ENCODE peak calls at places on chromosomes 1 and 21, in four cellular contexts. G is GM04504, E is T-helper 2 cell, R is substantia nigra. J is an unnamed sample.
A peak's percentile ranks its signal among the peaks of the same experiment; 100 is the strongest.

GRCh38 chr1:109307363-109308021 is 681 bp upstream of the MYBPHL start:
- DNase-seq in G (no peak), E (no peak), R (no peak), J (no peak)

GRCh38 chr1:59596956-59597355 is 217.8 kb upstream of the HOOK1 start:
- DNase-seq in G (no peak), E (no peak), R (no peak), J (no peak)

GRCh38 chr1:47761974-47762373 is 235.2 kb downstream of the TRABD2B start:
- DNase-seq in G (no peak), E (no peak), R (no peak), J (no peak)

GRCh38 chr1:27321813-27322568 is at the start of gene TMEM222:
- DNase-seq in G (peak; percentile 94), E (peak; percentile 99), R (peak; percentile 90), J (peak; percentile 94)

GRCh38 chr1:202240956-202241355 is 47.4 kb downstream of the LGR6 start:
- DNase-seq in G (no peak), E (no peak), R (no peak), J (no peak)

GRCh38 chr1:68293122-68293521 is 60.8 kb upstream of the WLS start:
- DNase-seq in G (no peak), E (no peak), R (no peak), J (no peak)

GRCh38 chr1:24361811-24362210 is 42.7 kb downstream of the GRHL3 start:
- DNase-seq in G (no peak), E (no peak), R (no peak), J (no peak)

GRCh38 chr1:243718893-243719292 is 131.2 kb downstream of the AKT3 start:
- DNase-seq in G (peak; percentile 23), E (no peak), R (no peak), J (no peak)

GRCh38 chr1:2974701-2975301 is 46.5 kb upstream of the ACTRT2 start:
- DNase-seq in G (no peak), E (no peak), R (no peak), J (no peak)

GRCh38 chr1:91844862-91845528 is 41.0 kb downstream of the TGFBR3 start:
- DNase-seq in G (peak; percentile 95), E (no peak), R (no peak), J (no peak)

GRCh38 chr1:60622486-60622885 is 459.9 kb upstream of the NFIA start:
- DNase-seq in G (no peak), E (no peak), R (no peak), J (peak; percentile 63)

GRCh38 chr1:156383023-156383422 is 14.0 kb downstream of the RHBG start:
- DNase-seq in G (no peak), E (peak; percentile 54), R (peak; percentile 32), J (peak; percentile 85)

GRCh38 chr1:229316166-229316565 is 26.7 kb downstream of the CCSAP start:
- DNase-seq in G (no peak), E (no peak), R (no peak), J (no peak)

GRCh38 chr1:248851390-248851789 is 7.5 kb downstream of the ZNF692 start:
- DNase-seq in G (no peak), E (no peak), R (no peak), J (no peak)

GRCh38 chr21:37000381-37000780 is 6.1 kb upstream of the RIPPLY3 start:
- DNase-seq in G (no peak), E (no peak), R (no peak), J (no peak)

GRCh38 chr1:243890576-243890975 is 40.5 kb upstream of the AKT3 start:
- DNase-seq in G (peak; percentile 63), E (no peak), R (no peak), J (no peak)

GRCh38 chr1:23774174-23774880 is 3.9 kb upstream of the PITHD1 start:
- DNase-seq in G (no peak), E (no peak), R (no peak), J (no peak)

GRCh38 chr21:38567577-38568360 is 69.5 kb upstream of the ERG start:
- DNase-seq in G (peak; percentile 12), E (no peak), R (no peak), J (no peak)

GRCh38 chr1:44084998-44085675 is 33.5 kb upstream of the KLF17 start:
- DNase-seq in G (peak; percentile 46), E (no peak), R (no peak), J (no peak)

GRCh38 chr1:16152521-16153087 is 3.3 kb downstream of the EPHA2 start:
- DNase-seq in G (no peak), E (no peak), R (no peak), J (no peak)

GRCh38 chr1:209425959-209426358 is 157.6 kb upstream of the CAMK1G start:
- DNase-seq in G (no peak), E (peak; percentile 3), R (no peak), J (no peak)

GRCh38 chr1:3785045-3785444 is 11.3 kb downstream of the LRRC47 start:
- DNase-seq in G (no peak), E (no peak), R (no peak), J (no peak)

GRCh38 chr1:226457307-226457712 is 49.4 kb upstream of the PARP1 start:
- DNase-seq in G (no peak), E (peak; percentile 74), R (no peak), J (no peak)

GRCh38 chr1:39876136-39876535 is 7.2 kb downstream of the TRIT1 start:
- DNase-seq in G (no peak), E (no peak), R (no peak), J (no peak)

GRCh38 chr1:153505576-153505975 is 30.2 kb downstream of the S100A6 start:
- DNase-seq in G (no peak), E (no peak), R (no peak), J (no peak)

GRCh38 chr1:170910273-170910672 is 25.1 kb upstream of the MROH9 start:
- DNase-seq in G (peak; percentile 35), E (no peak), R (no peak), J (no peak)